ENCODE peak calls at places on chromosomes 5 and 9, in seven cellular contexts. X is activated effector memory CD4-positive, alpha-beta T cell treated with Interleukin-2 at 50 U/mL for 16 hours; K is lower lobe of right lung; E is AG09309; P is T-cell; D is frontal cortex; U is activated naive CD8-positive, alpha-beta T cell treated with anti-CD3 and anti-CD28 coated beads, Interleukin-2, amount 50 U/mL, for 24 hours. A is an unnamed sample.

GRCh38 chr5:142872217-142872616 is 102.0 kb downstream of the ARHGAP26 start:
- DNase-seq in X (no peak), K (no peak), E (no peak), P (no peak), D (no peak), U (no peak), A (no peak)

GRCh38 chr5:113663879-113664278 is 150.4 kb downstream of the YTHDC2 start:
- DNase-seq in X (no peak), K (peak; percentile 53), E (no peak), P (no peak), D (no peak), U (peak; percentile 26), A (no peak)

GRCh38 chr5:9851458-9851857 is 221.3 kb upstream of the TAS2R1 start:
- DNase-seq in X (no peak), K (no peak), E (peak; percentile 91), P (no peak), D (no peak), U (no peak), A (no peak)

GRCh38 chr9:120985759-120986353 is 59.3 kb upstream of the TRAF1 start:
- DNase-seq in X (no peak), K (no peak), E (peak; percentile 43), P (no peak), D (peak; percentile 18), U (no peak), A (no peak)

GRCh38 chr5:115815693-115816225 is 700 bp downstream of the CDO1 start:
- DNase-seq in X (no peak), K (no peak), E (no peak), P (no peak), D (peak; percentile 30), U (no peak), A (no peak)

GRCh38 chr9:133113928-133114351 is 7.1 kb downstream of the RALGDS start:
- DNase-seq in X (no peak), K (peak; percentile 57), E (no peak), P (no peak), D (no peak), U (no peak), A (no peak)

GRCh38 chr9:77977210-77977611 is 54.4 kb downstream of the GNAQ start:
- DNase-seq in X (peak; percentile 27), K (peak; percentile 55), E (peak; percentile 61), P (peak; percentile 17), D (peak; percentile 25), U (peak; percentile 43), A (peak; percentile 18)

GRCh38 chr9:11338130-11338529 is 725.3 kb upstream of the PTPRD start:
- DNase-seq in X (no peak), K (no peak), E (no peak), P (no peak), D (no peak), U (no peak), A (no peak)

GRCh38 chr9:4502444-4502843 is 12.2 kb downstream of the SLC1A1 start:
- DNase-seq in X (no peak), K (no peak), E (no peak), P (no peak), D (no peak), U (no peak), A (no peak)

GRCh38 chr9:24487250-24487861 is 58.3 kb downstream of the IZUMO3 start:
- DNase-seq in X (no peak), K (no peak), E (no peak), P (no peak), D (no peak), U (no peak), A (no peak)

GRCh38 chr9:69809304-69809863 is 11.2 kb upstream of the CFAP95 start:
- DNase-seq in X (no peak), K (no peak), E (no peak), P (no peak), D (no peak), U (peak; percentile 36), A (no peak)

GRCh38 chr5:43429706-43430105 is 17.5 kb upstream of the CCL28 start:
- DNase-seq in X (no peak), K (no peak), E (no peak), P (no peak), D (no peak), U (no peak), A (no peak)

GRCh38 chr5:94693043-94693822 is 74.8 kb downstream of the SLF1 start:
- DNase-seq in X (no peak), K (no peak), E (peak; percentile 84), P (no peak), D (no peak), U (no peak), A (no peak)

GRCh38 chr9:111588846-111589245 is 10.6 kb downstream of the PTGR1 start:
- DNase-seq in X (no peak), K (no peak), E (no peak), P (no peak), D (no peak), U (no peak), A (no peak)

GRCh38 chr5:174235226-174235992 is 189.9 kb downstream of the NSG2 start:
- DNase-seq in X (no peak), K (no peak), E (no peak), P (no peak), D (no peak), U (no peak), A (no peak)

GRCh38 chr9:76987594-76988200 is 31.8 kb upstream of the FOXB2 start:
- DNase-seq in X (no peak), K (no peak), E (no peak), P (no peak), D (peak; percentile 28), U (peak; percentile 4), A (no peak)

GRCh38 chr9:99015448-99015847 is 71.7 kb downstream of the COL15A1 start:
- DNase-seq in X (no peak), K (no peak), E (no peak), P (no peak), D (no peak), U (no peak), A (no peak)

GRCh38 chr5:140175367-140176027 is 509 bp downstream of the CYSTM1 start:
- DNase-seq in X (peak; percentile 48), K (peak; percentile 92), E (no peak), P (peak; percentile 51), D (peak; percentile 70), U (peak; percentile 62), A (peak; percentile 54)

GRCh38 chr9:3699868-3700267 is 174.1 kb upstream of the RFX3 start:
- DNase-seq in X (no peak), K (no peak), E (no peak), P (no peak), D (no peak), U (no peak), A (no peak)

GRCh38 chr9:129889936-129890717 is 54.9 kb downstream of the USP20 start:
- DNase-seq in X (peak; percentile 57), K (peak; percentile 77), E (no peak), P (peak; percentile 62), D (no peak), U (peak; percentile 77), A (no peak)